ENCODE peak calls at places on chromosomes 7 and 10, in nine cellular contexts. One of them, this sample, is unnamed.

GRCh38 chr10:92699518-92700272 is 9.9 kb downstream of the HHEX start:
- DNase-seq in hypothalamus: no peak
- DNase-seq in natural killer cell treated with Interleukin-12 subunit alpha and Interleukin-12 subunit beta and Interleukin-15 and Interleukin-18, amount 100 ng/mL, for 72 hours: peak; percentile 67
- DNase-seq in esophagus muscularis mucosa: peak; percentile 91
- DNase-seq in IMR-90: peak; percentile 42
- DNase-seq in kidney: no peak
- DNase-seq in glutamatergic neuron: peak; percentile 48
- DNase-seq in NCI-H446: no peak
- DNase-seq in RKO: no peak
- DNase-seq in this sample: no peak

GRCh38 chr10:95493862-95494261 is 67.3 kb downstream of the SORBS1 start:
- DNase-seq in hypothalamus: no peak
- DNase-seq in natural killer cell treated with Interleukin-12 subunit alpha and Interleukin-12 subunit beta and Interleukin-15 and Interleukin-18, amount 100 ng/mL, for 72 hours: no peak
- DNase-seq in esophagus muscularis mucosa: no peak
- DNase-seq in IMR-90: no peak
- DNase-seq in kidney: no peak
- DNase-seq in glutamatergic neuron: no peak
- DNase-seq in NCI-H446: no peak
- DNase-seq in RKO: no peak
- DNase-seq in this sample: no peak

GRCh38 chr10:6601224-6601805 is 21.2 kb upstream of the PRKCQ start:
- DNase-seq in hypothalamus: no peak
- DNase-seq in natural killer cell treated with Interleukin-12 subunit alpha and Interleukin-12 subunit beta and Interleukin-15 and Interleukin-18, amount 100 ng/mL, for 72 hours: no peak
- DNase-seq in esophagus muscularis mucosa: no peak
- DNase-seq in IMR-90: no peak
- DNase-seq in kidney: no peak
- DNase-seq in glutamatergic neuron: no peak
- DNase-seq in NCI-H446: no peak
- DNase-seq in RKO: no peak
- DNase-seq in this sample: no peak

GRCh38 chr10:43202657-43203490 is 64.0 kb downstream of the RASGEF1A start:
- DNase-seq in hypothalamus: no peak
- DNase-seq in natural killer cell treated with Interleukin-12 subunit alpha and Interleukin-12 subunit beta and Interleukin-15 and Interleukin-18, amount 100 ng/mL, for 72 hours: no peak
- DNase-seq in esophagus muscularis mucosa: no peak
- DNase-seq in IMR-90: no peak
- DNase-seq in kidney: peak; percentile 82
- DNase-seq in glutamatergic neuron: peak; percentile 72
- DNase-seq in NCI-H446: no peak
- DNase-seq in RKO: no peak
- DNase-seq in this sample: peak; percentile 41

GRCh38 chr10:77781451-77782327 is 144.1 kb upstream of the KCNMA1 start:
- DNase-seq in hypothalamus: no peak
- DNase-seq in natural killer cell treated with Interleukin-12 subunit alpha and Interleukin-12 subunit beta and Interleukin-15 and Interleukin-18, amount 100 ng/mL, for 72 hours: no peak
- DNase-seq in esophagus muscularis mucosa: no peak
- DNase-seq in IMR-90: no peak
- DNase-seq in kidney: no peak
- DNase-seq in glutamatergic neuron: no peak
- DNase-seq in NCI-H446: no peak
- DNase-seq in RKO: no peak
- DNase-seq in this sample: no peak

GRCh38 chr10:47286116-47286505 is 13.9 kb upstream of the GDF10 start:
- DNase-seq in hypothalamus: no peak
- DNase-seq in natural killer cell treated with Interleukin-12 subunit alpha and Interleukin-12 subunit beta and Interleukin-15 and Interleukin-18, amount 100 ng/mL, for 72 hours: no peak
- DNase-seq in esophagus muscularis mucosa: no peak
- DNase-seq in IMR-90: no peak
- DNase-seq in kidney: no peak
- DNase-seq in glutamatergic neuron: no peak
- DNase-seq in NCI-H446: no peak
- DNase-seq in RKO: no peak
- DNase-seq in this sample: no peak

GRCh38 chr7:7957513-7957912 is 11.1 kb upstream of the GLCCI1 start:
- DNase-seq in hypothalamus: no peak
- DNase-seq in natural killer cell treated with Interleukin-12 subunit alpha and Interleukin-12 subunit beta and Interleukin-15 and Interleukin-18, amount 100 ng/mL, for 72 hours: no peak
- DNase-seq in esophagus muscularis mucosa: no peak
- DNase-seq in IMR-90: peak; percentile 34
- DNase-seq in kidney: no peak
- DNase-seq in glutamatergic neuron: no peak
- DNase-seq in NCI-H446: no peak
- DNase-seq in RKO: no peak
- DNase-seq in this sample: no peak

GRCh38 chr7:125201002-125201401 is 271.4 kb upstream of the POT1 start:
- DNase-seq in hypothalamus: no peak
- DNase-seq in natural killer cell treated with Interleukin-12 subunit alpha and Interleukin-12 subunit beta and Interleukin-15 and Interleukin-18, amount 100 ng/mL, for 72 hours: no peak
- DNase-seq in esophagus muscularis mucosa: no peak
- DNase-seq in IMR-90: no peak
- DNase-seq in kidney: no peak
- DNase-seq in glutamatergic neuron: no peak
- DNase-seq in NCI-H446: no peak
- DNase-seq in RKO: no peak
- DNase-seq in this sample: no peak

GRCh38 chr10:11678074-11678793 is 63.9 kb upstream of the ECHDC3 start:
- DNase-seq in hypothalamus: no peak
- DNase-seq in natural killer cell treated with Interleukin-12 subunit alpha and Interleukin-12 subunit beta and Interleukin-15 and Interleukin-18, amount 100 ng/mL, for 72 hours: no peak
- DNase-seq in esophagus muscularis mucosa: no peak
- DNase-seq in IMR-90: no peak
- DNase-seq in kidney: peak; percentile 43
- DNase-seq in glutamatergic neuron: no peak
- DNase-seq in NCI-H446: no peak
- DNase-seq in RKO: no peak
- DNase-seq in this sample: no peak

GRCh38 chr7:158821173-158822021 is 7.9 kb downstream of the ESYT2 start:
- DNase-seq in hypothalamus: no peak
- DNase-seq in natural killer cell treated with Interleukin-12 subunit alpha and Interleukin-12 subunit beta and Interleukin-15 and Interleukin-18, amount 100 ng/mL, for 72 hours: no peak
- DNase-seq in esophagus muscularis mucosa: peak; percentile 87
- DNase-seq in IMR-90: peak; percentile 75
- DNase-seq in kidney: no peak
- DNase-seq in glutamatergic neuron: no peak
- DNase-seq in NCI-H446: no peak
- DNase-seq in RKO: no peak
- DNase-seq in this sample: peak; percentile 28

GRCh38 chr7:151460474-151460855 is 20.5 kb upstream of the CRYGN start:
- DNase-seq in hypothalamus: no peak
- DNase-seq in natural killer cell treated with Interleukin-12 subunit alpha and Interleukin-12 subunit beta and Interleukin-15 and Interleukin-18, amount 100 ng/mL, for 72 hours: no peak
- DNase-seq in esophagus muscularis mucosa: no peak
- DNase-seq in IMR-90: no peak
- DNase-seq in kidney: no peak
- DNase-seq in glutamatergic neuron: no peak
- DNase-seq in NCI-H446: no peak
- DNase-seq in RKO: no peak
- DNase-seq in this sample: no peak

GRCh38 chr7:108559253-108559652 is 10.3 kb downstream of the THAP5 start:
- DNase-seq in hypothalamus: no peak
- DNase-seq in natural killer cell treated with Interleukin-12 subunit alpha and Interleukin-12 subunit beta and Interleukin-15 and Interleukin-18, amount 100 ng/mL, for 72 hours: no peak
- DNase-seq in esophagus muscularis mucosa: no peak
- DNase-seq in IMR-90: no peak
- DNase-seq in kidney: no peak
- DNase-seq in glutamatergic neuron: no peak
- DNase-seq in NCI-H446: no peak
- DNase-seq in RKO: no peak
- DNase-seq in this sample: no peak

GRCh38 chr10:28553963-28554362 is 21.0 kb downstream of the WAC start:
- DNase-seq in hypothalamus: no peak
- DNase-seq in natural killer cell treated with Interleukin-12 subunit alpha and Interleukin-12 subunit beta and Interleukin-15 and Interleukin-18, amount 100 ng/mL, for 72 hours: no peak
- DNase-seq in esophagus muscularis mucosa: no peak
- DNase-seq in IMR-90: no peak
- DNase-seq in kidney: no peak
- DNase-seq in glutamatergic neuron: no peak
- DNase-seq in NCI-H446: no peak
- DNase-seq in RKO: no peak
- DNase-seq in this sample: no peak

GRCh38 chr10:3500408-3500856 is 284.6 kb downstream of the KLF6 start:
- DNase-seq in hypothalamus: peak; percentile 80
- DNase-seq in natural killer cell treated with Interleukin-12 subunit alpha and Interleukin-12 subunit beta and Interleukin-15 and Interleukin-18, amount 100 ng/mL, for 72 hours: no peak
- DNase-seq in esophagus muscularis mucosa: no peak
- DNase-seq in IMR-90: peak; percentile 90
- DNase-seq in kidney: no peak
- DNase-seq in glutamatergic neuron: peak; percentile 77
- DNase-seq in NCI-H446: no peak
- DNase-seq in RKO: no peak
- DNase-seq in this sample: no peak

GRCh38 chr7:151993977-151994676 is 31.3 kb upstream of the GALNT11 start:
- DNase-seq in hypothalamus: no peak
- DNase-seq in natural killer cell treated with Interleukin-12 subunit alpha and Interleukin-12 subunit beta and Interleukin-15 and Interleukin-18, amount 100 ng/mL, for 72 hours: no peak
- DNase-seq in esophagus muscularis mucosa: no peak
- DNase-seq in IMR-90: no peak
- DNase-seq in kidney: no peak
- DNase-seq in glutamatergic neuron: no peak
- DNase-seq in NCI-H446: no peak
- DNase-seq in RKO: no peak
- DNase-seq in this sample: no peak

GRCh38 chr7:40799493-40800406 is 664.9 kb downstream of the SUGCT start:
- DNase-seq in hypothalamus: no peak
- DNase-seq in natural killer cell treated with Interleukin-12 subunit alpha and Interleukin-12 subunit beta and Interleukin-15 and Interleukin-18, amount 100 ng/mL, for 72 hours: no peak
- DNase-seq in esophagus muscularis mucosa: no peak
- DNase-seq in IMR-90: no peak
- DNase-seq in kidney: no peak
- DNase-seq in glutamatergic neuron: no peak
- DNase-seq in NCI-H446: no peak
- DNase-seq in RKO: no peak
- DNase-seq in this sample: no peak

GRCh38 chr10:85995791-85996190 is 370.8 kb downstream of the GRID1 start:
- DNase-seq in hypothalamus: no peak
- DNase-seq in natural killer cell treated with Interleukin-12 subunit alpha and Interleukin-12 subunit beta and Interleukin-15 and Interleukin-18, amount 100 ng/mL, for 72 hours: no peak
- DNase-seq in esophagus muscularis mucosa: peak; percentile 47
- DNase-seq in IMR-90: peak; percentile 0
- DNase-seq in kidney: no peak
- DNase-seq in glutamatergic neuron: no peak
- DNase-seq in NCI-H446: peak; percentile 26
- DNase-seq in RKO: peak; percentile 68
- DNase-seq in this sample: no peak

GRCh38 chr10:62076872-62077271 is 175.4 kb downstream of the ARID5B start:
- DNase-seq in hypothalamus: no peak
- DNase-seq in natural killer cell treated with Interleukin-12 subunit alpha and Interleukin-12 subunit beta and Interleukin-15 and Interleukin-18, amount 100 ng/mL, for 72 hours: no peak
- DNase-seq in esophagus muscularis mucosa: no peak
- DNase-seq in IMR-90: peak; percentile 91
- DNase-seq in kidney: no peak
- DNase-seq in glutamatergic neuron: no peak
- DNase-seq in NCI-H446: no peak
- DNase-seq in RKO: peak; percentile 2
- DNase-seq in this sample: no peak

GRCh38 chr10:14403359-14403758 is 72.6 kb upstream of the FRMD4A start:
- DNase-seq in hypothalamus: no peak
- DNase-seq in natural killer cell treated with Interleukin-12 subunit alpha and Interleukin-12 subunit beta and Interleukin-15 and Interleukin-18, amount 100 ng/mL, for 72 hours: no peak
- DNase-seq in esophagus muscularis mucosa: no peak
- DNase-seq in IMR-90: no peak
- DNase-seq in kidney: no peak
- DNase-seq in glutamatergic neuron: no peak
- DNase-seq in NCI-H446: no peak
- DNase-seq in RKO: no peak
- DNase-seq in this sample: no peak

GRCh38 chr7:26278769-26279168 is 12.9 kb upstream of the SNX10 start:
- DNase-seq in hypothalamus: no peak
- DNase-seq in natural killer cell treated with Interleukin-12 subunit alpha and Interleukin-12 subunit beta and Interleukin-15 and Interleukin-18, amount 100 ng/mL, for 72 hours: no peak
- DNase-seq in esophagus muscularis mucosa: no peak
- DNase-seq in IMR-90: no peak
- DNase-seq in kidney: no peak
- DNase-seq in glutamatergic neuron: no peak
- DNase-seq in NCI-H446: no peak
- DNase-seq in RKO: peak; percentile 78
- DNase-seq in this sample: no peak

GRCh38 chr10:62021116-62021515 is 119.6 kb downstream of the ARID5B start:
- DNase-seq in hypothalamus: no peak
- DNase-seq in natural killer cell treated with Interleukin-12 subunit alpha and Interleukin-12 subunit beta and Interleukin-15 and Interleukin-18, amount 100 ng/mL, for 72 hours: no peak
- DNase-seq in esophagus muscularis mucosa: no peak
- DNase-seq in IMR-90: no peak
- DNase-seq in kidney: no peak
- DNase-seq in glutamatergic neuron: no peak
- DNase-seq in NCI-H446: no peak
- DNase-seq in RKO: no peak
- DNase-seq in this sample: no peak

GRCh38 chr7:141358376-141358775 is 192.8 kb upstream of the AGK start:
- DNase-seq in hypothalamus: no peak
- DNase-seq in natural killer cell treated with Interleukin-12 subunit alpha and Interleukin-12 subunit beta and Interleukin-15 and Interleukin-18, amount 100 ng/mL, for 72 hours: no peak
- DNase-seq in esophagus muscularis mucosa: no peak
- DNase-seq in IMR-90: no peak
- DNase-seq in kidney: no peak
- DNase-seq in glutamatergic neuron: no peak
- DNase-seq in NCI-H446: no peak
- DNase-seq in RKO: no peak
- DNase-seq in this sample: no peak

GRCh38 chr7:100897111-100897608 is 1.5 kb upstream of the ACHE start:
- DNase-seq in hypothalamus: peak; percentile 43
- DNase-seq in natural killer cell treated with Interleukin-12 subunit alpha and Interleukin-12 subunit beta and Interleukin-15 and Interleukin-18, amount 100 ng/mL, for 72 hours: no peak
- DNase-seq in esophagus muscularis mucosa: no peak
- DNase-seq in IMR-90: no peak
- DNase-seq in kidney: peak; percentile 87
- DNase-seq in glutamatergic neuron: peak; percentile 79
- DNase-seq in NCI-H446: no peak
- DNase-seq in RKO: no peak
- DNase-seq in this sample: peak; percentile 71

GRCh38 chr7:134851141-134851540 is 71.7 kb downstream of the CALD1 start:
- DNase-seq in hypothalamus: no peak
- DNase-seq in natural killer cell treated with Interleukin-12 subunit alpha and Interleukin-12 subunit beta and Interleukin-15 and Interleukin-18, amount 100 ng/mL, for 72 hours: no peak
- DNase-seq in esophagus muscularis mucosa: no peak
- DNase-seq in IMR-90: no peak
- DNase-seq in kidney: no peak
- DNase-seq in glutamatergic neuron: no peak
- DNase-seq in NCI-H446: no peak
- DNase-seq in RKO: no peak
- DNase-seq in this sample: no peak

GRCh38 chr7:50471970-50472369 is 21.8 kb upstream of the FIGNL1 start:
- DNase-seq in hypothalamus: no peak
- DNase-seq in natural killer cell treated with Interleukin-12 subunit alpha and Interleukin-12 subunit beta and Interleukin-15 and Interleukin-18, amount 100 ng/mL, for 72 hours: no peak
- DNase-seq in esophagus muscularis mucosa: peak; percentile 55
- DNase-seq in IMR-90: no peak
- DNase-seq in kidney: no peak
- DNase-seq in glutamatergic neuron: no peak
- DNase-seq in NCI-H446: no peak
- DNase-seq in RKO: no peak
- DNase-seq in this sample: no peak

GRCh38 chr10:124657806-124658205 is 86.4 kb downstream of the FAM53B start:
- DNase-seq in hypothalamus: no peak
- DNase-seq in natural killer cell treated with Interleukin-12 subunit alpha and Interleukin-12 subunit beta and Interleukin-15 and Interleukin-18, amount 100 ng/mL, for 72 hours: no peak
- DNase-seq in esophagus muscularis mucosa: no peak
- DNase-seq in IMR-90: peak; percentile 29
- DNase-seq in kidney: peak; percentile 65
- DNase-seq in glutamatergic neuron: no peak
- DNase-seq in NCI-H446: no peak
- DNase-seq in RKO: no peak
- DNase-seq in this sample: no peak

GRCh38 chr10:86400705-86401587 is 34.4 kb upstream of the GRID1 start:
- DNase-seq in hypothalamus: no peak
- DNase-seq in natural killer cell treated with Interleukin-12 subunit alpha and Interleukin-12 subunit beta and Interleukin-15 and Interleukin-18, amount 100 ng/mL, for 72 hours: no peak
- DNase-seq in esophagus muscularis mucosa: no peak
- DNase-seq in IMR-90: no peak
- DNase-seq in kidney: peak; percentile 86
- DNase-seq in glutamatergic neuron: peak; percentile 46
- DNase-seq in NCI-H446: no peak
- DNase-seq in RKO: peak; percentile 67
- DNase-seq in this sample: peak; percentile 63

GRCh38 chr7:138814806-138815332 is 16.9 kb upstream of the ATP6V0A4 start:
- DNase-seq in hypothalamus: no peak
- DNase-seq in natural killer cell treated with Interleukin-12 subunit alpha and Interleukin-12 subunit beta and Interleukin-15 and Interleukin-18, amount 100 ng/mL, for 72 hours: no peak
- DNase-seq in esophagus muscularis mucosa: no peak
- DNase-seq in IMR-90: no peak
- DNase-seq in kidney: no peak
- DNase-seq in glutamatergic neuron: no peak
- DNase-seq in NCI-H446: no peak
- DNase-seq in RKO: peak; percentile 13
- DNase-seq in this sample: no peak

GRCh38 chr7:90951986-90952648 is 312.1 kb upstream of the FZD1 start:
- DNase-seq in hypothalamus: no peak
- DNase-seq in natural killer cell treated with Interleukin-12 subunit alpha and Interleukin-12 subunit beta and Interleukin-15 and Interleukin-18, amount 100 ng/mL, for 72 hours: no peak
- DNase-seq in esophagus muscularis mucosa: no peak
- DNase-seq in IMR-90: no peak
- DNase-seq in kidney: no peak
- DNase-seq in glutamatergic neuron: no peak
- DNase-seq in NCI-H446: no peak
- DNase-seq in RKO: no peak
- DNase-seq in this sample: no peak

This sample was measured in left colon.